ENCODE peak calls at places on chromosomes 16 and 17, in ten cellular contexts. J, V, T, Y, X, U, H, G, N and F are unnamed samples.

GRCh38 chr17:78723001-78723796 is 58.9 kb downstream of the CYTH1 start:
- DNase-seq in J (no peak), T (peak; percentile 90), U (no peak), X (no peak), N (peak; percentile 59), H (peak; percentile 85), G (no peak), Y (no peak), V (peak; percentile 30), F (no peak)

GRCh38 chr17:39935896-39936295 is 8.4 kb downstream of the LRRC3C start:
- DNase-seq in J (no peak), X (peak; percentile 12), T (no peak), V (no peak), G (no peak), N (no peak), Y (no peak), U (no peak), H (no peak), F (no peak)

GRCh38 chr17:48995871-48996695 is 1.1 kb upstream of the IGF2BP1 start:
- DNase-seq in Y (no peak), H (no peak), N (peak; percentile 78), V (no peak), T (peak; percentile 91), G (no peak), J (peak; percentile 67), X (no peak), U (no peak), F (peak; percentile 86)

GRCh38 chr17:43543300-43543699 is 2.8 kb downstream of the ETV4 start:
- DNase-seq in V (no peak), H (no peak), J (no peak), N (no peak), T (no peak), G (no peak), X (no peak), U (no peak), Y (no peak), F (no peak)

GRCh38 chr17:63834431-63835166 is 7.1 kb upstream of the FTSJ3 start:
- DNase-seq in X (no peak), J (no peak), H (peak; percentile 24), G (peak; percentile 38), Y (peak; percentile 41), U (peak; percentile 74), N (peak; percentile 86), T (peak; percentile 77), V (peak; percentile 51), F (peak; percentile 47)

GRCh38 chr17:76090517-76091135 is 11.6 kb downstream of the ZACN start:
- DNase-seq in G (no peak), T (no peak), U (no peak), H (no peak), X (peak; percentile 66), J (no peak), V (no peak), Y (no peak), N (peak; percentile 36), F (no peak)

GRCh38 chr17:40810505-40810904 is 10.7 kb upstream of the KRT28 start:
- DNase-seq in U (no peak), G (no peak), N (no peak), X (no peak), T (no peak), H (no peak), V (no peak), J (no peak), Y (no peak), F (no peak)

GRCh38 chr17:57350266-57350665 is 93.9 kb downstream of the MSI2 start:
- DNase-seq in Y (no peak), U (no peak), T (no peak), X (no peak), V (no peak), J (no peak), N (peak; percentile 64), H (no peak), G (no peak), F (no peak)

GRCh38 chr16:69889295-69889964 is 61.7 kb upstream of the CLEC18A start:
- DNase-seq in T (no peak), G (no peak), N (no peak), X (no peak), H (no peak), J (no peak), V (no peak), U (no peak), Y (no peak), F (no peak)

GRCh38 chr17:33725675-33726271 is 432.7 kb upstream of the ASIC2 start:
- DNase-seq in Y (no peak), G (peak; percentile 31), U (peak; percentile 5), V (peak; percentile 27), T (peak; percentile 81), X (no peak), H (no peak), J (peak; percentile 6), N (peak; percentile 85), F (no peak)

GRCh38 chr17:58630883-58631522 is 60.8 kb downstream of the TEX14 start:
- DNase-seq in X (no peak), J (no peak), V (peak; percentile 65), N (peak; percentile 59), Y (no peak), H (peak; percentile 33), U (no peak), G (peak; percentile 49), T (no peak), F (peak; percentile 78)

GRCh38 chr16:81394416-81394815 is 50.2 kb upstream of the CMIP start:
- DNase-seq in T (no peak), Y (no peak), U (no peak), X (no peak), V (no peak), G (no peak), J (no peak), H (no peak), N (no peak), F (no peak)

GRCh38 chr16:8919934-8920465 is 37.8 kb downstream of the LITAFD start:
- DNase-seq in H (no peak), N (no peak), X (no peak), T (no peak), U (no peak), J (no peak), G (no peak), Y (no peak), V (no peak), F (no peak)

GRCh38 chr16:87412996-87413421 is 20.9 kb downstream of the MAP1LC3B start:
- DNase-seq in X (peak; percentile 72), J (no peak), U (no peak), H (no peak), G (no peak), Y (no peak), V (no peak), T (no peak), N (no peak), F (no peak)

GRCh38 chr16:81277681-81278080 is 37.1 kb upstream of the GAN start:
- DNase-seq in H (no peak), N (no peak), T (peak; percentile 28), J (no peak), G (peak; percentile 82), X (no peak), Y (no peak), V (no peak), U (no peak), F (no peak)

GRCh38 chr17:77796201-77796860 is 162.2 kb upstream of the TNRC6C start:
- DNase-seq in V (no peak), X (no peak), Y (no peak), H (no peak), J (no peak), U (no peak), N (no peak), T (no peak), G (no peak), F (no peak)

GRCh38 chr17:82838386-82839063 is 1.3 kb downstream of the ZNF750 start:
- DNase-seq in J (no peak), X (no peak), U (peak; percentile 75), Y (no peak), N (no peak), H (no peak), T (no peak), G (no peak), V (no peak), F (no peak)

GRCh38 chr17:75822119-75822799 is 21.9 kb downstream of the UNC13D start:
- DNase-seq in T (peak; percentile 60), V (no peak), N (no peak), H (no peak), J (no peak), X (peak; percentile 70), Y (no peak), G (peak; percentile 88), U (no peak), F (no peak)

GRCh38 chr17:7587831-7588230 is 2.1 kb downstream of the SOX15 start:
- DNase-seq in J (no peak), N (no peak), U (no peak), H (no peak), X (no peak), V (no peak), T (no peak), G (no peak), Y (no peak), F (no peak)